ENCODE peak calls at places on chromosome 5, in nine cellular contexts. Y is fibroblast of villous mesenchyme; N is lung; A is fibroblast of mammary gland; U is CD8-positive, alpha-beta T cell; P is A549; I is mammary epithelial cell; F is cardiac muscle cell; C is Peyer's patch. H is an unnamed sample.

GRCh38 chr5:150394103-150394502 is 18.6 kb downstream of the CD74 start:
- DNase-seq in Y (peak), N (no peak), A (no peak), U (no peak), P (peak), I (peak), F (no peak), C (no peak), H (no peak)

GRCh38 chr5:126395198-126395597 is 28.0 kb upstream of the GRAMD2B start:
- DNase-seq in Y (peak), N (no peak), A (peak), U (no peak), P (no peak), I (peak), F (no peak), C (no peak), H (peak)

GRCh38 chr5:1748271-1748670 is 51.4 kb downstream of the MRPL36 start:
- DNase-seq in Y (no peak), N (no peak), A (no peak), U (no peak), P (no peak), I (no peak), F (no peak), C (no peak), H (no peak)

GRCh38 chr5:181221792-181222629 is 1.1 kb upstream of the TRIM41 start:
- DNase-seq in Y (peak), N (peak), A (peak), U (peak), P (peak), I (peak), F (peak), C (peak), H (peak)

GRCh38 chr5:128093368-128093767 is 9.8 kb downstream of the SLC12A2 start:
- DNase-seq in Y (no peak), N (no peak), A (peak), U (no peak), P (no peak), I (no peak), F (no peak), C (no peak), H (no peak)

GRCh38 chr5:83547156-83547555 is 75.6 kb downstream of the VCAN start:
- DNase-seq in Y (no peak), N (no peak), A (no peak), U (no peak), P (no peak), I (no peak), F (no peak), C (no peak), H (peak)

GRCh38 chr5:30572279-30572678 is 621.2 kb upstream of the CDH6 start:
- DNase-seq in Y (no peak), N (no peak), A (no peak), U (no peak), P (no peak), I (no peak), F (peak), C (no peak), H (no peak)

GRCh38 chr5:181190711-181191525 is 14.1 kb downstream of the TRIM7 start:
- DNase-seq in Y (peak), N (no peak), A (no peak), U (no peak), P (no peak), I (peak), F (peak), C (peak), H (peak)

GRCh38 chr5:137143244-137143605 is 355.9 kb downstream of the SPOCK1 start:
- DNase-seq in Y (no peak), N (no peak), A (no peak), U (no peak), P (no peak), I (no peak), F (no peak), C (no peak), H (no peak)

GRCh38 chr5:140632366-140633080 is 452 bp downstream of the CD14 start:
- DNase-seq in Y (peak), N (peak), A (peak), U (peak), P (no peak), I (peak), F (no peak), C (peak), H (peak)

GRCh38 chr5:6439588-6440550 is 8.8 kb upstream of the UBE2QL1 start:
- DNase-seq in Y (no peak), N (no peak), A (no peak), U (no peak), P (no peak), I (peak), F (no peak), C (no peak), H (peak)

GRCh38 chr5:143887901-143888648 is 76.1 kb downstream of the HMHB1 start:
- DNase-seq in Y (peak), N (no peak), A (peak), U (no peak), P (no peak), I (no peak), F (no peak), C (no peak), H (peak)

GRCh38 chr5:161549106-161549505 is 2.6 kb upstream of the GABRB2 start:
- DNase-seq in Y (no peak), N (no peak), A (peak), U (no peak), P (no peak), I (no peak), F (peak), C (no peak), H (peak)

GRCh38 chr5:130323804-130324454 is 419.7 kb downstream of the CHSY3 start:
- DNase-seq in Y (peak), N (no peak), A (peak), U (no peak), P (no peak), I (peak), F (no peak), C (no peak), H (no peak)

GRCh38 chr5:141100243-141100805 is at the start of gene PCDHB3:
- DNase-seq in Y (peak), N (no peak), A (peak), U (no peak), P (no peak), I (peak), F (no peak), C (no peak), H (peak)

GRCh38 chr5:115816226-115817042 is at the start of gene CDO1:
- DNase-seq in Y (peak), N (no peak), A (peak), U (no peak), P (no peak), I (peak), F (peak), C (peak), H (peak)

GRCh38 chr5:1103505-1104326 is 8.1 kb downstream of the SLC12A7 start:
- DNase-seq in Y (no peak), N (peak), A (no peak), U (no peak), P (no peak), I (no peak), F (no peak), C (peak), H (no peak)

GRCh38 chr5:22226423-22226822 is 626.7 kb downstream of the CDH12 start:
- DNase-seq in Y (no peak), N (no peak), A (no peak), U (no peak), P (no peak), I (no peak), F (no peak), C (no peak), H (no peak)

GRCh38 chr5:67215592-67216471 is 19.2 kb upstream of the CD180 start:
- DNase-seq in Y (peak), N (peak), A (peak), U (peak), P (no peak), I (no peak), F (peak), C (peak), H (no peak)

GRCh38 chr5:176162206-176162605 is 76.0 kb upstream of the SIMC1 start:
- DNase-seq in Y (no peak), N (no peak), A (no peak), U (no peak), P (no peak), I (no peak), F (no peak), C (no peak), H (no peak)

GRCh38 chr5:35856186-35857003 is at the start of gene IL7R:
- DNase-seq in Y (peak), N (no peak), A (no peak), U (no peak), P (no peak), I (peak), F (no peak), C (no peak), H (peak)

GRCh38 chr5:99116526-99116925 is 187.7 kb upstream of the CHD1 start:
- DNase-seq in Y (no peak), N (no peak), A (no peak), U (no peak), P (no peak), I (no peak), F (no peak), C (no peak), H (no peak)

GRCh38 chr5:63127054-63127453 is 548.4 kb downstream of the LRRC70 start:
- DNase-seq in Y (peak), N (no peak), A (peak), U (no peak), P (no peak), I (peak), F (no peak), C (no peak), H (peak)

GRCh38 chr5:77156379-77156778 is 54.1 kb upstream of the PDE8B start:
- DNase-seq in Y (no peak), N (no peak), A (no peak), U (no peak), P (no peak), I (no peak), F (no peak), C (no peak), H (no peak)

GRCh38 chr5:69416180-69416579 is 1.3 kb downstream of the MARVELD2 start:
- DNase-seq in Y (no peak), N (no peak), A (no peak), U (no peak), P (no peak), I (peak), F (no peak), C (no peak), H (no peak)

GRCh38 chr5:138470322-138471285 is 5.3 kb downstream of the EGR1 start:
- DNase-seq in Y (no peak), N (no peak), A (no peak), U (no peak), P (no peak), I (peak), F (no peak), C (no peak), H (no peak)

GRCh38 chr5:74201334-74202081 is 439.0 kb downstream of the ENC1 start:
- DNase-seq in Y (peak), N (no peak), A (peak), U (no peak), P (no peak), I (peak), F (no peak), C (peak), H (peak)

GRCh38 chr5:127933348-127933747 is 150.2 kb upstream of the SLC12A2 start:
- DNase-seq in Y (no peak), N (no peak), A (no peak), U (no peak), P (no peak), I (no peak), F (no peak), C (no peak), H (no peak)

GRCh38 chr5:132775439-132776076 is 1.5 kb downstream of the SEPTIN8 start:
- DNase-seq in Y (peak), N (no peak), A (no peak), U (no peak), P (no peak), I (peak), F (peak), C (peak), H (no peak)

GRCh38 chr5:76807296-76807695 is 11.5 kb upstream of the F2RL1 start:
- DNase-seq in Y (peak), N (no peak), A (peak), U (no peak), P (no peak), I (peak), F (peak), C (no peak), H (peak)

GRCh38 chr5:57410374-57411320 is 72.0 kb downstream of the ACTBL2 start:
- DNase-seq in Y (no peak), N (no peak), A (no peak), U (no peak), P (no peak), I (no peak), F (no peak), C (no peak), H (no peak)

GRCh38 chr5:118891252-118891651 is 97.1 kb downstream of the DTWD2 start:
- DNase-seq in Y (no peak), N (no peak), A (no peak), U (no peak), P (no peak), I (no peak), F (no peak), C (no peak), H (peak)

GRCh38 chr5:9034671-9035070 is 511.2 kb downstream of the SEMA5A start:
- DNase-seq in Y (peak), N (no peak), A (peak), U (no peak), P (no peak), I (peak), F (no peak), C (no peak), H (peak)

GRCh38 chr5:6904822-6905221 is 191.6 kb downstream of the TENT4A start:
- DNase-seq in Y (no peak), N (no peak), A (no peak), U (no peak), P (no peak), I (no peak), F (no peak), C (no peak), H (no peak)

GRCh38 chr5:17315710-17316221 is 98.3 kb downstream of the BASP1 start:
- DNase-seq in Y (peak), N (no peak), A (peak), U (no peak), P (no peak), I (peak), F (no peak), C (no peak), H (peak)
- H3K4me3 ChIP-seq in Y (no peak), N (no peak), A (no peak), U (no peak), P (no peak), I (no peak), F (no peak), C (no peak), H (no peak)

DNA sequence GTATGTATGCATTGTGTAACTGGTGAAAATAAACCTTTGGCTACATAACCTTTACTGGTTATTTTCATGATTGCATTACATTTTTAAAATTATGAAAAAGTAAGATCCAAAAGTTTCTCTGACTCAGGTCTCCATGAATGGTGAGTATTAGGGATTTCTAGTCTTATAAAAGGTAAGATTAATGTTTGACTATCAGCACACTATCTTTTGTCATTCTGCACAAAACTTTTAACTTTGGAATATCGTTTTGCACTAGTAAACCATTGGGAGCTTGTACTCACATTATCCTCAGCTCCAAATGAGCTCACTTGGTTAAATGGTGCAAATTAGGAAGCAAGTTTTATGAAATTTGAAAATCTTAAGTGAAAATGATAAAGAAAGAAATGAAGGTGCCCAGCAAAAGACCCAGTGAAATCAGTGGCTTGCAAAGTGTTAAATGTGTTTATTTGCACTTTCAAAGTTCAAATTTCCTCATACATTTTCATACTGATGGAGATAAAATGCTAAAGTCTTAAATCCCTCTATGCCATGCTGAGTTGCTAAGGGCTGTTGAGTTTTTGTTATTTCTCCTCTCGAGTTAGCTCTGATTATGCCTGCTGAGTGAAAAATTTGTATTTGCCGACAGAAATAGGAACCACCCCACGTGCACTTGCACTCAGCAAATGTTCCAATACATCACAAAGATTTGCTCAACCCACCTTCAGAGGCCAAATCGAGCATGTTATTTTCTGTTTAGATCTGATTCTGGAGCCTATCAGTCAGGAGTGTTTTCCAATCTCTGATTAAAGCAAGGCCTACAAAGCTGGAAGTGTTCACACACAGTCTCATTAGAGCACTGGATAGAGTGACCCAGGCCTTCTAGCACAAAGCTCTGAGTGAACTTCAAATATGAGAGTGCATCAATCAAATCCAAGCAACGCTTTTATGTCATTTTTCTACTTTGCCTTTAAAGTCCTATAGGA is 885.6 kb downstream of the NR2F1-AS1 start:
- DNase-seq in Y (no peak), N (no peak), A (no peak), U (no peak), P (no peak), I (no peak), F (no peak), C (no peak), H (no peak)
- TF ChIP-seq CTCF in Y (no peak), N (no peak), A (no peak), U (no peak), P (no peak), I (no peak), F (no peak), C (no peak), H (no peak)

GRCh38 chr5:10307206-10308148 is at the start of gene CMBL:
- DNase-seq in Y (peak), N (peak), A (peak), U (no peak), P (no peak), I (peak), F (peak), C (peak), H (peak)
- H3K4me3 ChIP-seq in Y (peak), N (peak), A (peak), U (peak), P (peak), I (peak), F (peak), C (peak), H (peak)

DNA sequence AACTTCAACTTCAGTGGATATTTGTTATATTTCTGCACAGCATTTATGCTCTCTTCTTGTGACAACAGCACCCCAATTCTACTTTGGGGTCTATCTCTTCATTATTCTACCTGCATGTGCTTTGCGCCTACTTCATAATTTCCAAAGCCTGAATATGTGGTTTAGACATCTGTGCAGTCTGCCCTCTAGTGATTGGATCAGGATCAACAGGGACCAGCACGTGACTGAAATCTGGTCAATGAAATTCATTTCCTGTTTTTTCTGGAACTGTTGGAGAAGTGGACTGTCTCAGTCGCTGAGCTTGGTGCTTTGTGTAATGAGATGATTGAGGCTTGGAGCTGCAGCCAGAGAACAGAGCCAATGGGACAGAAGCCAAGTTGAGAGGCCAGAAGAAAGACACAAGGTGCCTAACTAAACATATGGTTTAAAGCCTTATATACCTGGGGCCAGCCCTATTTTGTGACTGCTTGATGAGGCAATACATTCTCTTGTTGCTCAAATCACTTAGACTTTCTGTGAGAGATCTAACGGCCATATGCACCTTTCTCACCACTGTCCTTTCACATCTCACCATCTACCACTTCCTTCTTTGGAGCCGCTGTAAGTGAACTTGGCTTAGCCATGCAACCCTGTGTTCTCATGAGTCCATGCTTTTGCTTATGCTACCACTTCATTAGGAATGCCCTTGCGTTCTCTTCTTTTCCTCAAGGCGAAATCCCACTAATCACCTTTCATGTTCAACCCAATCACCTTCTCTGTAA is 68.8 kb upstream of the PPP2R2B start:
- DNase-seq in Y (peak), N (no peak), A (peak), U (no peak), P (peak), I (peak), F (peak), C (no peak), H (no peak)
- TF ChIP-seq CTCF in Y (peak), N (no peak), A (peak), U (no peak), P (no peak), I (peak), F (peak), C (no peak), H (peak)

GRCh38 chr5:50927953-50928352 is 261.5 kb downstream of the PARP8 start:
- DNase-seq in Y (no peak), N (no peak), A (no peak), U (no peak), P (no peak), I (no peak), F (no peak), C (no peak), H (no peak)

GRCh38 chr5:50921366-50922133 is 255.1 kb downstream of the PARP8 start:
- DNase-seq in Y (no peak), N (no peak), A (no peak), U (no peak), P (no peak), I (no peak), F (no peak), C (no peak), H (no peak)

GRCh38 chr5:50923768-50924113 is 257.3 kb downstream of the PARP8 start:
- DNase-seq in Y (no peak), N (no peak), A (no peak), U (no peak), P (no peak), I (no peak), F (no peak), C (no peak), H (no peak)

DNA sequence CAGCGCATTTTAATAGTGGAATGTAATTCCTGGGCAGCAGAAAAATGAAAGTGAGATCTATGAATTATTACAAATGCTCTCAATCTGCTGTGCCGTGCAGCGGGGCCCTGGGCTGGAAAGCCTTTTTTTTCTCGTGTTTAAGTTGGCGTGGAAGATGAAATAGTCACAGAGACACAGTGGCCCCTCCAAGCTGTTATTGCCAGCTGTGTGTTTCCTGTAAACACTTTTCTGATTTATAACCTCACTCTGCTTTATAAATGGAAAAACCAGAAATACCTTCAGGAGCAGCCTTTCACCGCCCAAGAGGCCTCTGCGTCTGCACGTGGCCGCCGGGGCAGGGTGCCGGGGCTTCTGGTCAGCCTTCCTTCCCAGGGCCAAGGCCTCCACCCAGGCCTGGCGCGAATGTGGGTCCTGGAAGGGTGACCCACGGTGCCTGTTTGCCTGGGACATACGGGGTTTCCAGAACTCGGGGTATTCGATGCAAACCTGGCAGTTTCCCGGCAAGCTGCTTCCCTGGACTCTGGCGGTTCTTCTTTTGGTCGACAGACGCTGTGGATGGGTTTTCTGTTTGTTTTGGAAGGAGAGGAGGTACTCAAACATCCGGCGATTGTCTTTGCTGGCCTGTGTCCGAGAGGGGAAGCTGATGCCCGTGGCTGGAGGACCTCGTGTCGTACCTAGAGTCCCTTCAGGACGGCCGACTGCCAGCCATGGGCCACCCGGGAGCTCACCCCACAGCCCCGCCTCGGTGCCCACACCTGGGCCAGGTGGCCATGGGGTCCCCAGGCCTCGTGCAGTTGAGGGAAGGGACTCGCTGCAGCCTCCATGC is 256.7 kb downstream of the PARP8 start:
- DNase-seq in Y (no peak), N (no peak), A (no peak), U (no peak), P (no peak), I (no peak), F (no peak), C (no peak), H (no peak)
- H3K4me3 ChIP-seq in Y (no peak), N (no peak), A (no peak), U (no peak), P (no peak), I (no peak), F (no peak), C (no peak), H (no peak)